ENCODE peak calls at places on chromosomes 6 and 20, in five cellular contexts. A is CD8-positive, alpha-beta T cell; V is endothelial cell; H is T-helper 9 cell; I is foreskin fibroblast. L is an unnamed sample.

GRCh38 chr20:52230406-52230805 is 38.8 kb upstream of the ZFP64 start:
- DNase-seq in A (no peak), V (no peak), H (no peak), I (peak), L (no peak)

GRCh38 chr6:1222426-1223311 is 89.2 kb upstream of the FOXQ1 start:
- DNase-seq in A (no peak), V (no peak), H (no peak), I (no peak), L (no peak)

GRCh38 chr20:23445596-23446217 is 6.2 kb downstream of the CSTL1 start:
- DNase-seq in A (no peak), V (no peak), H (no peak), I (peak), L (no peak)

GRCh38 chr6:140977425-140977824 is 1155.3 kb upstream of the GJE1 start:
- DNase-seq in A (no peak), V (no peak), H (no peak), I (peak), L (no peak)

GRCh38 chr6:10084276-10084993 is 330.4 kb downstream of the TFAP2A start:
- DNase-seq in A (no peak), V (no peak), H (no peak), I (no peak), L (peak)

GRCh38 chr20:38143646-38144554 is 21.2 kb downstream of the TGM2 start:
- DNase-seq in A (no peak), V (no peak), H (no peak), I (peak), L (no peak)

GRCh38 chr6:72952808-72953630 is 272.3 kb downstream of the KHDC1L start:
- DNase-seq in A (no peak), V (no peak), H (no peak), I (peak), L (no peak)

GRCh38 chr6:24357336-24358218 is at the start of gene DCDC2:
- DNase-seq in A (peak), V (peak), H (peak), I (no peak), L (peak)

GRCh38 chr6:31130751-31131150 is 8.1 kb downstream of the PSORS1C2 start:
- DNase-seq in A (no peak), V (no peak), H (no peak), I (no peak), L (no peak)

GRCh38 chr20:51462566-51463276 is 79.8 kb downstream of the NFATC2 start:
- DNase-seq in A (no peak), V (no peak), H (no peak), I (peak), L (no peak)

GRCh38 chr6:2562721-2563120 is 188.0 kb downstream of the MYLK4 start:
- DNase-seq in A (no peak), V (no peak), H (no peak), I (no peak), L (no peak)

L was measured in WTC11.